ENCODE peak calls at places on chromosomes 11 and 22, in eight cellular contexts. One of them, this sample, is unnamed.

GRCh38 chr11:104148074-104148473 is 15.9 kb downstream of the PDGFD start:
- DNase-seq in GM12878: no peak
- DNase-seq in stomach: no peak
- DNase-seq in IMR-90: peak; percentile 74
- DNase-seq in Peyer's patch: no peak
- DNase-seq in fibroblast of lung: peak; percentile 57
- DNase-seq in cardiac muscle cell: peak; percentile 64
- DNase-seq in lung: no peak
- DNase-seq in this sample: no peak

GRCh38 chr11:93054881-93055280 is 85.4 kb downstream of the MTNR1B start:
- DNase-seq in IMR-90: peak; percentile 99
- DNase-seq in stomach: no peak
- DNase-seq in GM12878: no peak
- DNase-seq in lung: no peak
- DNase-seq in fibroblast of lung: peak; percentile 96
- DNase-seq in cardiac muscle cell: peak; percentile 89
- DNase-seq in Peyer's patch: no peak
- DNase-seq in this sample: peak; percentile 6

GRCh38 chr11:19646308-19646707 is 66.3 kb upstream of the NAV2 start:
- DNase-seq in stomach: no peak
- DNase-seq in lung: no peak
- DNase-seq in GM12878: no peak
- DNase-seq in Peyer's patch: no peak
- DNase-seq in fibroblast of lung: no peak
- DNase-seq in IMR-90: peak; percentile 30
- DNase-seq in cardiac muscle cell: peak; percentile 40
- DNase-seq in this sample: no peak

GRCh38 chr22:19855504-19856409 is 1.1 kb upstream of the GNB1L start:
- DNase-seq in IMR-90: peak; percentile 35
- DNase-seq in lung: peak; percentile 68
- DNase-seq in Peyer's patch: peak; percentile 80
- DNase-seq in stomach: peak; percentile 56
- DNase-seq in fibroblast of lung: peak; percentile 55
- DNase-seq in cardiac muscle cell: peak; percentile 78
- DNase-seq in GM12878: peak; percentile 35
- DNase-seq in this sample: peak; percentile 73

GRCh38 chr11:116928845-116929244 is 91.4 kb upstream of the APOA1 start:
- DNase-seq in Peyer's patch: no peak
- DNase-seq in GM12878: no peak
- DNase-seq in stomach: no peak
- DNase-seq in IMR-90: no peak
- DNase-seq in lung: no peak
- DNase-seq in fibroblast of lung: no peak
- DNase-seq in cardiac muscle cell: peak; percentile 16
- DNase-seq in this sample: no peak

GRCh38 chr22:42937164-42937854 is 77.6 kb downstream of the PACSIN2 start:
- DNase-seq in lung: peak; percentile 76
- DNase-seq in IMR-90: peak; percentile 87
- DNase-seq in stomach: peak; percentile 74
- DNase-seq in Peyer's patch: peak; percentile 83
- DNase-seq in cardiac muscle cell: peak; percentile 62
- DNase-seq in fibroblast of lung: peak; percentile 91
- DNase-seq in GM12878: no peak
- DNase-seq in this sample: peak; percentile 69

GRCh38 chr11:72338266-72338665 is 94.3 kb upstream of the PHOX2A start:
- DNase-seq in lung: no peak
- DNase-seq in GM12878: no peak
- DNase-seq in Peyer's patch: no peak
- DNase-seq in fibroblast of lung: no peak
- DNase-seq in stomach: no peak
- DNase-seq in IMR-90: no peak
- DNase-seq in cardiac muscle cell: no peak
- DNase-seq in this sample: no peak

GRCh38 chr22:37270928-37271650 is 11.2 kb upstream of the CYTH4 start:
- DNase-seq in cardiac muscle cell: peak; percentile 32
- DNase-seq in lung: no peak
- DNase-seq in stomach: no peak
- DNase-seq in IMR-90: peak; percentile 50
- DNase-seq in Peyer's patch: no peak
- DNase-seq in GM12878: no peak
- DNase-seq in fibroblast of lung: peak; percentile 72
- DNase-seq in this sample: no peak

GRCh38 chr11:2799881-2800654 is 85.5 kb downstream of the CDKN1C start:
- DNase-seq in lung: peak; percentile 22
- DNase-seq in fibroblast of lung: no peak
- DNase-seq in IMR-90: no peak
- DNase-seq in GM12878: no peak
- DNase-seq in stomach: peak; percentile 38
- DNase-seq in Peyer's patch: peak; percentile 31
- DNase-seq in cardiac muscle cell: no peak
- DNase-seq in this sample: no peak

GRCh38 chr11:66892926-66893325 is 36.1 kb downstream of the LRFN4 start:
- DNase-seq in GM12878: no peak
- DNase-seq in fibroblast of lung: peak; percentile 8
- DNase-seq in stomach: no peak
- DNase-seq in cardiac muscle cell: no peak
- DNase-seq in lung: no peak
- DNase-seq in IMR-90: peak; percentile 58
- DNase-seq in Peyer's patch: no peak
- DNase-seq in this sample: no peak

DNA sequence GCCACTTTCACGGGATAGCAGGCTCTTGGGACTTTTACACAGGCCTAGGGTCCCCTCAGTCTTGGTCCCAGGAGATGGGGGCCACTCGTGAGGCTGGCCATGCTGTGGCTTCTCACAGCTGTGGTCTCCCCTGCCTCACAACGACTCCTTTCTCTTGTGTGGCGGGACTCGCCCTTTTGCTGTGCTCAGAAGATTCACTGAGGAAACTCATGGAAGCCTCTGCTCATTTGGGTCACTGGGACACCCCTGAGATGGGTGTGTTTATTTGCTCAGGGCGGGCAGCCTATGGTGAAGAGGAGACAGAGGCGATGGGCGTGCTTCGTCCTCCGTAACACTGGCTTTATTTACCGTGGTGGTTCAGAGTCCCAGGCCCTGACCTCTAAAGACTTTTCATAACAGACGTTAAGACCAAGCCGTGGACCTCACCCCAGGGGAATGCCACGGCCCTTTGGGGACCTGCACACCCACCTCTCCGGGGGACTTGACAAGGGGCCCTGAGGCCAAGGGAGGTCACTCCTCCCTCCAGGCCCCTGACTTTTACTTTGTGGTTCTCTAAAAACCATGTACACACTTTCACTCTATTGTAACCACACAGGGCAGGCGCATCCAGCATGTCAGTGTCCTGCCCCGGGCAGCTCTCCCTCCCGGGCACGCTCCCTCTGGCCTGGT is 15.5 kb downstream of the TEF start:
- DNase-seq in GM12878: no peak
- DNase-seq in cardiac muscle cell: no peak
- DNase-seq in fibroblast of lung: no peak
- DNase-seq in Peyer's patch: peak; percentile 69
- DNase-seq in lung: no peak
- DNase-seq in IMR-90: no peak
- DNase-seq in stomach: no peak
- DNase-seq in this sample: no peak
- TF ChIP-seq CTCF in GM12878: no peak
- TF ChIP-seq CTCF in cardiac muscle cell: no peak
- TF ChIP-seq CTCF in fibroblast of lung: no peak
- TF ChIP-seq CTCF in Peyer's patch: no peak
- TF ChIP-seq CTCF in lung: no peak
- TF ChIP-seq CTCF in IMR-90: no peak
- TF ChIP-seq CTCF in stomach: no peak
- TF ChIP-seq CTCF in this sample: no peak

GRCh38 chr22:26045051-26045450 is 124.2 kb upstream of the SEZ6L start:
- DNase-seq in GM12878: no peak
- DNase-seq in fibroblast of lung: no peak
- DNase-seq in lung: no peak
- DNase-seq in IMR-90: no peak
- DNase-seq in Peyer's patch: no peak
- DNase-seq in stomach: no peak
- DNase-seq in cardiac muscle cell: no peak
- DNase-seq in this sample: no peak

GRCh38 chr22:26045855-26046254 is 123.4 kb upstream of the SEZ6L start:
- DNase-seq in GM12878: no peak
- DNase-seq in Peyer's patch: no peak
- DNase-seq in lung: no peak
- DNase-seq in fibroblast of lung: no peak
- DNase-seq in IMR-90: no peak
- DNase-seq in stomach: no peak
- DNase-seq in cardiac muscle cell: no peak
- DNase-seq in this sample: no peak

GRCh38 chr22:26038365-26038764 is 130.9 kb upstream of the SEZ6L start:
- DNase-seq in cardiac muscle cell: no peak
- DNase-seq in lung: no peak
- DNase-seq in fibroblast of lung: no peak
- DNase-seq in stomach: no peak
- DNase-seq in IMR-90: no peak
- DNase-seq in GM12878: no peak
- DNase-seq in Peyer's patch: no peak
- DNase-seq in this sample: no peak

GRCh38 chr22:26043031-26043430 is 126.2 kb upstream of the SEZ6L start:
- DNase-seq in cardiac muscle cell: no peak
- DNase-seq in lung: no peak
- DNase-seq in GM12878: no peak
- DNase-seq in fibroblast of lung: no peak
- DNase-seq in stomach: no peak
- DNase-seq in IMR-90: no peak
- DNase-seq in Peyer's patch: no peak
- DNase-seq in this sample: no peak

GRCh38 chr22:26041931-26042330 is 127.3 kb upstream of the SEZ6L start:
- DNase-seq in IMR-90: no peak
- DNase-seq in GM12878: no peak
- DNase-seq in fibroblast of lung: no peak
- DNase-seq in Peyer's patch: no peak
- DNase-seq in lung: no peak
- DNase-seq in stomach: no peak
- DNase-seq in cardiac muscle cell: no peak
- DNase-seq in this sample: no peak
- H3K27me3 ChIP-seq in IMR-90: no peaks in the 10 kb centered on the region
- H3K27me3 ChIP-seq in GM12878: no peaks in the 10 kb centered on the region
- H3K27me3 ChIP-seq in fibroblast of lung: no peaks in the 10 kb centered on the region
- H3K27me3 ChIP-seq in Peyer's patch: no peaks in the 10 kb centered on the region
- H3K27me3 ChIP-seq in lung: peaks cover 4% of the 10 kb centered on the region
- H3K27me3 ChIP-seq in stomach: no peaks in the 10 kb centered on the region
- H3K27me3 ChIP-seq in cardiac muscle cell: no peaks in the 10 kb centered on the region
- H3K27me3 ChIP-seq in this sample: no peaks in the 10 kb centered on the region

DNA sequence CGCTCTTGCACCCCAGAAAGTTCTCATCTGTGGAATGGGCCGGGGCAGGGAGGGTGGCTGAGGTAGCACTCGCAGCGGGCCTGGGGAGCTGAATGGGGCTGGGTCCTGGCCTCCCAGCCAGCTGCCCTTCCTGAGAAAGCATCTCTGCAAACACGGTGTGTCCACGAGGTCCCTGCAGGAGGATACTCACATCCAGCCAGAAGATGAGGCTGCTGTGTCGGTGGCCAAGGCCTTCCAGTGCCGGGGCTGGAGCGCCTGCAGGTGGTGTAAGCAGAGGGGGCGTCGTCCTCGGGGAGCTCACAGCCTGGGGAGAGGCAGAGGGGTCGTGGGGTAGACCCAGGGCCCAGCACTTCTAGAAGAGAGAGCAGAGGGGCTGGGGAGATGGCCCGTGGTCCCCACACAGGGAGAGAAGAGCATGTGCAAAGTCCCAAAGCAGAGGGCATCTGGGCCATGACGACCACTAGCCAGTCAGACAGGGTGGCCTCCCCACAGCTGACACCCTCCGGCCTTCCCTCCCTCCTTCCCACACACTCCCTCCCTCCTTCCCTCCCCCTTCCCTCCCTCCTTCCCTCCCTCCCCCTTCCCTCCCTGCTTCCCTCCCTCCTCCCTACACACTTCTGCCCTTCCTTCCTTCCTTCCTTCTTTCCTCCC is 97.9 kb downstream of the WNT7B start:
- DNase-seq in Peyer's patch: no peak
- DNase-seq in GM12878: no peak
- DNase-seq in lung: no peak
- DNase-seq in stomach: no peak
- DNase-seq in IMR-90: no peak
- DNase-seq in fibroblast of lung: no peak
- DNase-seq in cardiac muscle cell: no peak
- DNase-seq in this sample: no peak
- H3K4me3 ChIP-seq in Peyer's patch: no peak overlapping the region
- H3K4me3 ChIP-seq in GM12878: no peak overlapping the region
- H3K4me3 ChIP-seq in lung: no peak overlapping the region
- H3K4me3 ChIP-seq in stomach: no peak overlapping the region
- H3K4me3 ChIP-seq in IMR-90: no peak overlapping the region
- H3K4me3 ChIP-seq in fibroblast of lung: no peak overlapping the region
- H3K4me3 ChIP-seq in cardiac muscle cell: no peak overlapping the region
- H3K4me3 ChIP-seq in this sample: no peak overlapping the region

GRCh38 chr11:44241851-44242250 is 68.1 kb downstream of the ALX4 start:
- DNase-seq in stomach: no peak
- DNase-seq in cardiac muscle cell: no peak
- DNase-seq in GM12878: no peak
- DNase-seq in Peyer's patch: no peak
- DNase-seq in fibroblast of lung: no peak
- DNase-seq in lung: no peak
- DNase-seq in IMR-90: no peak
- DNase-seq in this sample: no peak
- TF ChIP-seq CTCF in stomach: no peak
- TF ChIP-seq CTCF in cardiac muscle cell: no peak
- TF ChIP-seq CTCF in GM12878: no peak
- TF ChIP-seq CTCF in Peyer's patch: no peak
- TF ChIP-seq CTCF in fibroblast of lung: no peak
- TF ChIP-seq CTCF in lung: no peak
- TF ChIP-seq CTCF in IMR-90: no peak
- TF ChIP-seq CTCF in this sample: no peak

DNA sequence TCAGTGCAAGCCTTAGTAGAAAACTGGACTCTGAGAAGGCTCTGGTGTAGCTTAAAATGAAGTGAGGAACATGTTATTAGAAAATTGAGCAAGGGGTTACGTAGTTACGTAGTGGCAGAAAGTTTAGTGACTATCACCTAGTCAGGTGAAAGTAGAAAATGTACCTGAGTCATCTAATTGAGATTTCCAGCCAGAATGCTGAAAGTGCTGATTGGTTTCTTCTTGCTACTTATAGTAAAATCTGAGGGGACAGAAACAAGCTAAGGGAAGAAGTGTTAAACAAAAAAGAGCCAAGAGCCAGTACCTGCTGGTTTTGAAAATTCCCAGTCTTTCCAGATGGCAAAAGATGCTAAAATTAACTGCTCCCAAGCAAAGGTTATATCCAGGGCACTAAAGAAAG is 29.4 kb downstream of the ZNF280B start:
- DNase-seq in Peyer's patch: no peak
- DNase-seq in IMR-90: no peak
- DNase-seq in stomach: no peak
- DNase-seq in fibroblast of lung: no peak
- DNase-seq in cardiac muscle cell: no peak
- DNase-seq in GM12878: no peak
- DNase-seq in lung: no peak
- DNase-seq in this sample: no peak
- H3K27me3 ChIP-seq in Peyer's patch: no peaks in the 10 kb centered on the region
- H3K27me3 ChIP-seq in IMR-90: peaks cover 4% of the 10 kb centered on the region
- H3K27me3 ChIP-seq in stomach: no peaks in the 10 kb centered on the region
- H3K27me3 ChIP-seq in fibroblast of lung: no peaks in the 10 kb centered on the region
- H3K27me3 ChIP-seq in cardiac muscle cell: no peaks in the 10 kb centered on the region
- H3K27me3 ChIP-seq in GM12878: no peaks in the 10 kb centered on the region
- H3K27me3 ChIP-seq in lung: no peaks in the 10 kb centered on the region
- H3K27me3 ChIP-seq in this sample: no peaks in the 10 kb centered on the region

GRCh38 chr11:122098223-122098980 is 17.6 kb downstream of the BLID start:
- DNase-seq in cardiac muscle cell: no peak
- DNase-seq in lung: no peak
- DNase-seq in Peyer's patch: no peak
- DNase-seq in IMR-90: no peak
- DNase-seq in fibroblast of lung: no peak
- DNase-seq in GM12878: no peak
- DNase-seq in stomach: no peak
- DNase-seq in this sample: no peak
- H3K4me3 ChIP-seq in cardiac muscle cell: peak overlapping the region; percentile 61
- H3K4me3 ChIP-seq in lung: no peak overlapping the region
- H3K4me3 ChIP-seq in Peyer's patch: no peak overlapping the region
- H3K4me3 ChIP-seq in IMR-90: peak overlapping the region; percentile 91
- H3K4me3 ChIP-seq in fibroblast of lung: peak overlapping the region; percentile 86
- H3K4me3 ChIP-seq in GM12878: no peak overlapping the region
- H3K4me3 ChIP-seq in stomach: peak overlapping the region; percentile 47
- H3K4me3 ChIP-seq in this sample: no peak overlapping the region

This sample was measured in GM06990.